ENCODE peak calls at places on chromosome 18, in seven cellular contexts. M is HepG2, V is GM12878, A is K562, R is H1, U is HCT116, P is SK-N-SH. E is an unnamed sample.

GRCh38 chr18:62802523-62802922 is 87.2 kb downstream of the PHLPP1 start:
- DNase-seq in M (no peak), V (no peak), A (no peak), R (no peak), U (no peak), P (no peak), E (peak)

GRCh38 chr18:45171575-45172225 is 443.6 kb upstream of the SLC14A2 start:
- DNase-seq in M (no peak), V (no peak), A (no peak), R (no peak), U (no peak), P (no peak), E (no peak)

GRCh38 chr18:68803371-68803770 is 5.5 kb downstream of the CCDC102B start:
- DNase-seq in M (no peak), V (no peak), A (no peak), R (no peak), U (no peak), P (no peak), E (no peak)

GRCh38 chr18:34158881-34159690 is 65.6 kb downstream of the NOL4 start:
- DNase-seq in M (peak), V (no peak), A (no peak), R (peak), U (no peak), P (peak), E (no peak)

GRCh38 chr18:61635901-61636528 is 256.8 kb downstream of the RNF152 start:
- DNase-seq in M (peak), V (no peak), A (peak), R (peak), U (peak), P (peak), E (no peak)

GRCh38 chr18:79857082-79857661 is 59.4 kb downstream of the KCNG2 start:
- DNase-seq in M (peak), V (no peak), A (no peak), R (peak), U (no peak), P (peak), E (peak)

GRCh38 chr18:63515279-63515678 is 26.9 kb upstream of the SERPINB12 start:
- DNase-seq in M (no peak), V (no peak), A (no peak), R (no peak), U (no peak), P (no peak), E (no peak)

GRCh38 chr18:5601188-5601624 is 57.4 kb upstream of the EPB41L3 start:
- DNase-seq in M (peak), V (no peak), A (no peak), R (no peak), U (no peak), P (no peak), E (no peak)

GRCh38 chr18:12076424-12077140 is 17.1 kb upstream of the ANKRD62 start:
- DNase-seq in M (no peak), V (no peak), A (no peak), R (no peak), U (no peak), P (peak), E (peak)

GRCh38 chr18:3015203-3015590 is 2.3 kb upstream of the LPIN2 start:
- DNase-seq in M (peak), V (no peak), A (peak), R (no peak), U (peak), P (no peak), E (no peak)

GRCh38 chr18:11653521-11653920 is 35.5 kb upstream of the GNAL start:
- DNase-seq in M (no peak), V (no peak), A (no peak), R (no peak), U (no peak), P (no peak), E (no peak)

GRCh38 chr18:14086459-14087231 is 45.6 kb downstream of the ZNF519 start:
- DNase-seq in M (peak), V (no peak), A (peak), R (peak), U (no peak), P (peak), E (peak)

GRCh38 chr18:50065039-50065438 is 129.9 kb downstream of the MYO5B start:
- DNase-seq in M (peak), V (no peak), A (no peak), R (no peak), U (no peak), P (no peak), E (no peak)

GRCh38 chr18:63741769-63742168 is 33.4 kb upstream of the SERPINB7 start:
- DNase-seq in M (no peak), V (no peak), A (no peak), R (no peak), U (no peak), P (no peak), E (no peak)

GRCh38 chr18:45169610-45170009 is 445.7 kb upstream of the SLC14A2 start:
- DNase-seq in M (no peak), V (no peak), A (no peak), R (no peak), U (no peak), P (no peak), E (no peak)

GRCh38 chr18:22871809-22872525 is 61.2 kb upstream of the RBBP8 start:
- DNase-seq in M (no peak), V (no peak), A (no peak), R (no peak), U (no peak), P (peak), E (no peak)

GRCh38 chr18:13680612-13681011 is 45.7 kb downstream of the FAM210A start:
- DNase-seq in M (peak), V (no peak), A (peak), R (peak), U (peak), P (peak), E (peak)

GRCh38 chr18:37422116-37422515 is 143.5 kb downstream of the CELF4 start:
- DNase-seq in M (no peak), V (no peak), A (no peak), R (no peak), U (no peak), P (peak), E (no peak)

GRCh38 chr18:21241224-21242131 is 554 bp upstream of the GREB1L start:
- DNase-seq in M (no peak), V (no peak), A (no peak), R (peak), U (no peak), P (peak), E (peak)

GRCh38 chr18:56532176-56532840 is 106.1 kb downstream of the TXNL1 start:
- DNase-seq in M (no peak), V (peak), A (no peak), R (no peak), U (no peak), P (no peak), E (no peak)

GRCh38 chr18:6414118-6414722 is 491 bp downstream of the L3MBTL4 start:
- DNase-seq in M (peak), V (no peak), A (no peak), R (peak), U (no peak), P (peak), E (no peak)

GRCh38 chr18:65610939-65611338 is 139.9 kb upstream of the CDH7 start:
- DNase-seq in M (no peak), V (no peak), A (no peak), R (no peak), U (no peak), P (no peak), E (no peak)

GRCh38 chr18:22018366-22018765 is 151.0 kb upstream of the GATA6 start:
- DNase-seq in M (peak), V (no peak), A (no peak), R (no peak), U (no peak), P (no peak), E (no peak)

GRCh38 chr18:46155652-46156051 is 51.5 kb downstream of the HAUS1 start:
- DNase-seq in M (no peak), V (no peak), A (no peak), R (no peak), U (no peak), P (no peak), E (no peak)

GRCh38 chr18:382423-382984 is 114.7 kb upstream of the THOC1 start:
- DNase-seq in M (no peak), V (no peak), A (no peak), R (no peak), U (no peak), P (no peak), E (no peak)

GRCh38 chr18:44637210-44638051 is 43.3 kb upstream of the SETBP1 start:
- DNase-seq in M (no peak), V (no peak), A (no peak), R (no peak), U (no peak), P (no peak), E (no peak)

GRCh38 chr18:12420831-12421421 is 13.2 kb downstream of the PRELID3A start:
- DNase-seq in M (peak), V (no peak), A (no peak), R (peak), U (no peak), P (peak), E (no peak)

GRCh38 chr18:21463718-21464117 is 136.8 kb downstream of the ESCO1 start:
- DNase-seq in M (no peak), V (no peak), A (no peak), R (no peak), U (no peak), P (no peak), E (no peak)

GRCh38 chr18:45772081-45772480 is 48.1 kb downstream of the SLC14A1 start:
- DNase-seq in M (no peak), V (no peak), A (no peak), R (no peak), U (no peak), P (no peak), E (no peak)

GRCh38 chr18:39591647-39592046 is 2026.0 kb upstream of the CELF4 start:
- DNase-seq in M (no peak), V (no peak), A (no peak), R (no peak), U (no peak), P (no peak), E (no peak)

GRCh38 chr18:48656176-48656575 is 117.3 kb downstream of the CTIF start:
- DNase-seq in M (no peak), V (no peak), A (no peak), R (no peak), U (no peak), P (no peak), E (no peak)

GRCh38 chr18:48657446-48658120 is 118.8 kb downstream of the CTIF start:
- DNase-seq in M (no peak), V (no peak), A (no peak), R (no peak), U (no peak), P (no peak), E (no peak)

GRCh38 chr18:48658721-48659120 is 119.9 kb downstream of the CTIF start:
- DNase-seq in M (no peak), V (no peak), A (no peak), R (no peak), U (no peak), P (no peak), E (no peak)

GRCh38 chr18:48655460-48655859 is 116.6 kb downstream of the CTIF start:
- DNase-seq in M (no peak), V (no peak), A (no peak), R (no peak), U (no peak), P (no peak), E (no peak)

GRCh38 chr18:48656582-48656981 is 117.8 kb downstream of the CTIF start:
- DNase-seq in M (no peak), V (no peak), A (no peak), R (no peak), U (no peak), P (peak), E (no peak)
- TF ChIP-seq JUND in M (no peak), V (no peak), A (no peak), R (no peak), U (no peak), P (peak), E (no peak)

GRCh38 chr18:76363451-76364120 is 131.5 kb downstream of the ZNF516 start:
- DNase-seq in M (peak), V (no peak), A (no peak), R (no peak), U (no peak), P (no peak), E (no peak)
- TF ChIP-seq JUND in M (no peak), V (no peak), A (no peak), R (no peak), U (no peak), P (no peak), E (no peak)

GRCh38 chr18:8657873-8658521 is 47.4 kb upstream of the MTCL1 start:
- DNase-seq in M (no peak), V (no peak), A (peak), R (no peak), U (no peak), P (peak), E (peak)
- TF ChIP-seq JUND in M (no peak), V (no peak), A (no peak), R (no peak), U (no peak), P (no peak), E (no peak)

GRCh38 chr18:26943906-26944305 is 78.4 kb upstream of the AQP4 start:
- DNase-seq in M (no peak), V (no peak), A (no peak), R (no peak), U (no peak), P (no peak), E (no peak)
- TF ChIP-seq JUND in M (no peak), V (no peak), A (no peak), R (no peak), U (no peak), P (no peak), E (no peak)

GRCh38 chr18:41373612-41374011 is 581.4 kb upstream of the PIK3C3 start:
- DNase-seq in M (no peak), V (no peak), A (no peak), R (no peak), U (no peak), P (no peak), E (no peak)
- TF ChIP-seq JUND in M (no peak), V (no peak), A (no peak), R (no peak), U (no peak), P (no peak), E (no peak)